ENCODE peak calls at places on chromosomes 12 and 14, in four cellular contexts. One of them, this sample, is unnamed. For H3K9me3, the result is how much of the 10 kb centered on the place peaks cover.

GRCh38 chr12:795305-795704 is 42.9 kb downstream of the WNK1 start:
- DNase-seq in neural progenitor cell: no peak
- DNase-seq in esophagus squamous epithelium: no peak
- DNase-seq in HCT116: no peak
- DNase-seq in this sample: no peak

GRCh38 chr12:78359530-78359929 is 505.0 kb upstream of the SYT1 start:
- DNase-seq in HCT116: no peak
- DNase-seq in neural progenitor cell: no peak
- DNase-seq in esophagus squamous epithelium: no peak
- DNase-seq in this sample: no peak

GRCh38 chr12:22728989-22729388 is 104.0 kb downstream of the ETNK1 start:
- DNase-seq in HCT116: no peak
- DNase-seq in esophagus squamous epithelium: no peak
- DNase-seq in neural progenitor cell: peak
- DNase-seq in this sample: peak

GRCh38 chr14:31965735-31966598 is 111.1 kb upstream of the ARHGAP5 start:
- DNase-seq in neural progenitor cell: no peak
- DNase-seq in HCT116: no peak
- DNase-seq in esophagus squamous epithelium: no peak
- DNase-seq in this sample: no peak

GRCh38 chr14:80269338-80269935 is 58.1 kb upstream of the DIO2 start:
- DNase-seq in esophagus squamous epithelium: no peak
- DNase-seq in HCT116: no peak
- DNase-seq in neural progenitor cell: no peak
- DNase-seq in this sample: no peak

GRCh38 chr12:8948711-8949524 is 527 bp downstream of the M6PR start:
- DNase-seq in HCT116: no peak
- DNase-seq in esophagus squamous epithelium: no peak
- DNase-seq in neural progenitor cell: peak
- DNase-seq in this sample: peak

GRCh38 chr12:12722351-12723146 is 5.4 kb downstream of the CDKN1B start:
- DNase-seq in HCT116: no peak
- DNase-seq in esophagus squamous epithelium: no peak
- DNase-seq in neural progenitor cell: no peak
- DNase-seq in this sample: no peak

GRCh38 chr12:46005151-46005797 is 14.9 kb upstream of the SCAF11 start:
- DNase-seq in esophagus squamous epithelium: no peak
- DNase-seq in HCT116: no peak
- DNase-seq in neural progenitor cell: no peak
- DNase-seq in this sample: no peak

GRCh38 chr14:60658116-60658515 is 8.8 kb upstream of the SIX1 start:
- DNase-seq in esophagus squamous epithelium: no peak
- DNase-seq in HCT116: no peak
- DNase-seq in neural progenitor cell: peak
- DNase-seq in this sample: no peak

GRCh38 chr12:97568336-97569180 is 106.0 kb downstream of the RMST start:
- DNase-seq in esophagus squamous epithelium: no peak
- DNase-seq in HCT116: no peak
- DNase-seq in neural progenitor cell: no peak
- DNase-seq in this sample: no peak

GRCh38 chr12:53623526-53623925 is 2.7 kb downstream of the ATF7 start:
- DNase-seq in neural progenitor cell: no peak
- DNase-seq in esophagus squamous epithelium: no peak
- DNase-seq in HCT116: no peak
- DNase-seq in this sample: no peak

GRCh38 chr12:47123730-47124129 is 44.0 kb upstream of the AMIGO2 start:
- DNase-seq in HCT116: no peak
- DNase-seq in neural progenitor cell: no peak
- DNase-seq in esophagus squamous epithelium: no peak
- DNase-seq in this sample: no peak

GRCh38 chr14:97723834-97724770 is 926.9 kb downstream of the VRK1 start:
- DNase-seq in esophagus squamous epithelium: no peak
- DNase-seq in neural progenitor cell: no peak
- DNase-seq in HCT116: no peak
- DNase-seq in this sample: no peak

GRCh38 chr12:90188857-90189256 is 480.2 kb upstream of the ATP2B1 start:
- DNase-seq in esophagus squamous epithelium: no peak
- DNase-seq in HCT116: no peak
- DNase-seq in neural progenitor cell: no peak
- DNase-seq in this sample: no peak

GRCh38 chr14:79831198-79831890 is 380.0 kb downstream of the DIO2 start:
- DNase-seq in neural progenitor cell: no peak
- DNase-seq in HCT116: no peak
- DNase-seq in esophagus squamous epithelium: no peak
- DNase-seq in this sample: no peak

GRCh38 chr12:111185206-111185888 is 183.5 kb downstream of the PHETA1 start:
- DNase-seq in neural progenitor cell: no peak
- DNase-seq in esophagus squamous epithelium: no peak
- DNase-seq in HCT116: no peak
- DNase-seq in this sample: no peak

DNA sequence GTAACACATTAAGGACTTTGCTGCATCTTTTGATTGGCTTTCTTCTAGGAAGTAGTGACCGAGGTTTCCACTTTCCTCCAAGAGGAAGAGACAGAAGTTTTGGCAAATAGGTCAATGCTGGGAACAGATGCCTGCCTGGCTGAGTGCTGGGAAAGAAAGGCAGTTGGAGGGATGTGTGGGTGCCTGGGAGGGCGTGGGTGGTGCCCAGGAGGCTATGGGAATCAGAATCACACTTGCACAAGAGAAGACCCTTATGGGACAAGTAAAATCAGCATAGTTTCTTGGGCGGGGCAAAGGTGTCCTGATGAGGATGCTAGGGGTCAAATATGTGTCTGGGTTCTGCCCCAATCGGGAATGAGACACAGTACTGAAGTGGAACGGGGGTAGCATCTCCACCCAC is 906 bp upstream of the ACADS start:
- DNase-seq in HCT116: no peak
- DNase-seq in esophagus squamous epithelium: no peak
- DNase-seq in neural progenitor cell: no peak
- DNase-seq in this sample: no peak
- H3K4me3 ChIP-seq in HCT116: no peak
- H3K4me3 ChIP-seq in esophagus squamous epithelium: peak
- H3K4me3 ChIP-seq in neural progenitor cell: peak
- H3K4me3 ChIP-seq in this sample: no peak

DNA sequence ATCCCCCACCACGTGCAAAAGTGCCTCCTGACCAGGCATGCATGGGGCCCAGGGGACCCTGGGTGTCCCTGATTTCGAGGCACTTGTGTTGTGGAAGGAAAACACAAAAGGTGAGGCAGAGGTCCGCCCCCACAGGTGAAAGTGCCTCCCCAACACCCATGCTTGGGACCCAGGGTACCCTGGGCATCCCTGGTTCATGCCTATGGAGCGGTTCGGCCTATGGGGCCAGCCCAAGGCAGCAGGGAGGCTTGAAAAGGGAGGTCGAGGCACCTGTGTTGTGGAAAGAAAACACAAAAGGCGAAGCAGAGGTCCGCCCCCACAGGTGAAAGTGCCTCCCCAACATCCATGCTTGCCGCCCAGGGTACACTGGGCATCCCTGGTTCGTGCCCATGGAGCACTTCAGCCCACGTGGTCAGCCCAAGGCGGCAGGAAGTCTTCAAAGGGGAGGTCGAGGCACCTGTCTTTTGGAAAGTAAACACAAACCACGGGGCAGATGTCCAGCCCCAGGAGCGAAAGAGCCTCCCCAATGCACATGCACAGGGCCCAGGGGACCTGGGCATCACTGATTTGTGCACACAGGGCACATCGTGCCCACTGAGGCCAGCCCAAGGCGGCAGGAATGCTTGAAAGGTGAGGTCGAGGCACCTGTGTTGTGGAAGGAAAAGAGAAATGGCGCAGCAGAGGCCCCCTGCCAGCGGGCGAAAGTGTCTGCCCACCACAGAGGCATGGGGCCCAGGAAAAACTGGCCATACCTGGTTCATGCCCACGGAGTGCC is 375.5 kb downstream of the ALG10 start:
- DNase-seq in neural progenitor cell: no peak
- DNase-seq in HCT116: no peak
- DNase-seq in esophagus squamous epithelium: no peak
- DNase-seq in this sample: no peak
- H3K9me3 ChIP-seq in neural progenitor cell: under half
- H3K9me3 ChIP-seq in HCT116: under half
- H3K9me3 ChIP-seq in esophagus squamous epithelium: half or more
- H3K9me3 ChIP-seq in this sample: under half

GRCh38 chr14:93319958-93320357 is 12.9 kb downstream of the BTBD7 start:
- DNase-seq in HCT116: no peak
- DNase-seq in esophagus squamous epithelium: no peak
- DNase-seq in neural progenitor cell: no peak
- DNase-seq in this sample: no peak
- H3K27ac ChIP-seq in HCT116: no peak
- H3K27ac ChIP-seq in esophagus squamous epithelium: no peak
- H3K27ac ChIP-seq in neural progenitor cell: no peak
- H3K27ac ChIP-seq in this sample: no peak

GRCh38 chr12:50214018-50214417 is 46.8 kb upstream of the CERS5 start:
- DNase-seq in esophagus squamous epithelium: no peak
- DNase-seq in neural progenitor cell: no peak
- DNase-seq in HCT116: no peak
- DNase-seq in this sample: no peak
- H3K4me3 ChIP-seq in esophagus squamous epithelium: no peak
- H3K4me3 ChIP-seq in neural progenitor cell: no peak
- H3K4me3 ChIP-seq in HCT116: no peak
- H3K4me3 ChIP-seq in this sample: no peak

DNA sequence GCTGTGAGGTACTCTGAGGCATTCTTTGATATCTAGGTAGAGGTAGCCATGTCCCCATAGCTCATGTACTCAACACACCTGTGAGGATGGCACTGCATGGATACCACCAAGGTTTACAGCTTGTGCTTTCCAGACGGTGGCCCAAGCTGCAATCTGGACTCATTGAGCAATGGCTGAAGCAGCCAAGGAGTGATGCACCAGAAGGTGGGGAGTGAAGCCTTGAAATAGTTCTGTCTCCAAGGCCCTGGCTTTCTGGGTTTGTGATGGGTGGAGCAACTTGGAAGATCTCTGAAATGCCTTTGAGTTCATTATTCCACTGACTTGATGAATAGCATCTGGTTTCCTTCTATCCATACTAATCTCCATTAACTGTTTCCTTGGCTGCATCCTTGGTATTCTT is 290.0 kb upstream of the NOVA1 start:
- DNase-seq in HCT116: no peak
- DNase-seq in esophagus squamous epithelium: no peak
- DNase-seq in neural progenitor cell: no peak
- DNase-seq in this sample: no peak
- H3K9me3 ChIP-seq in HCT116: under half
- H3K9me3 ChIP-seq in esophagus squamous epithelium: under half
- H3K9me3 ChIP-seq in neural progenitor cell: under half
- H3K9me3 ChIP-seq in this sample: under half

DNA sequence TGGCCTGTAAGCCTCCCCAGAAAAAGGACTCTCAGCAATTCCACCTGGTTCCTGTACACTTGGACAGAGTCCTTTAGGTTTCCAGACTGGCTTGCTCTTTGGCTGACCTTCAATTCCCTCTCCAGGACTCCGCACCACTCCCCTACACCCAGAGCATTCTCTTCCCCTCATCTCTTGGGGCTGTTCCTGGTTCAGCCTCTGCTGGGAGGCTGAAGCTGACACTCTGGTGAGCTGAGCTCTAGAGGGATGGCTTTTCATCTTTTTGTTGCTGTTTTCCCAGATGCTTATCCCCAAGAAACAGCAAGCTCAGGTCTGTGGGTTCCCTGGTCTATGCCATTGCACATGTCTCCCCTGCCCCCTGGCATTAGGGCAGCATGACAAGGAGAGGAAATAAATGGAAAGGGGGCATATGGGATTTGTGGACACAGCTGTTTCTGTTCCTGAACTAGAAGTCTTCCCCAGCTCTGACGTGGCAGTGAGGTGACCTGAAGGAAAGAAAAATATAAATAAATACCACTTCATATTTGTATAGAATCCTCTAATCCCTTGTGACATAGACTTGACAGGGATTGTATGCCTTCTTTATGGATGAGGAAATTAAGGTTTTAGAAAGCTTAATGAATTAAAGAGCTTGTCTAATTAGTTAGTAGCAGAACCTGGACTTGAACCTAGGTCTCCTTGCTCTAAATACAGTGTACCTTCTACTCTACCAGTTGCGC is 1.4 kb downstream of the RNASE7 start:
- DNase-seq in HCT116: no peak
- DNase-seq in esophagus squamous epithelium: no peak
- DNase-seq in neural progenitor cell: no peak
- DNase-seq in this sample: no peak
- H3K27ac ChIP-seq in HCT116: no peak
- H3K27ac ChIP-seq in esophagus squamous epithelium: peak
- H3K27ac ChIP-seq in neural progenitor cell: no peak
- H3K27ac ChIP-seq in this sample: no peak

GRCh38 chr12:124109760-124110159 is 136.7 kb downstream of the ZNF664 start:
- DNase-seq in esophagus squamous epithelium: no peak
- DNase-seq in HCT116: peak
- DNase-seq in neural progenitor cell: peak
- DNase-seq in this sample: no peak
- H3K4me3 ChIP-seq in esophagus squamous epithelium: no peak
- H3K4me3 ChIP-seq in HCT116: no peak
- H3K4me3 ChIP-seq in neural progenitor cell: no peak
- H3K4me3 ChIP-seq in this sample: no peak

GRCh38 chr12:17802657-17803641 is 287.0 kb downstream of the RERGL start:
- DNase-seq in HCT116: no peak
- DNase-seq in esophagus squamous epithelium: no peak
- DNase-seq in neural progenitor cell: no peak
- DNase-seq in this sample: no peak
- H3K9me3 ChIP-seq in HCT116: under half
- H3K9me3 ChIP-seq in esophagus squamous epithelium: under half
- H3K9me3 ChIP-seq in neural progenitor cell: under half
- H3K9me3 ChIP-seq in this sample: under half

GRCh38 chr14:73491977-73492552 is 1.3 kb downstream of the RIOX1 start:
- DNase-seq in HCT116: no peak
- DNase-seq in neural progenitor cell: no peak
- DNase-seq in esophagus squamous epithelium: no peak
- DNase-seq in this sample: no peak
- H3K27ac ChIP-seq in HCT116: no peak
- H3K27ac ChIP-seq in neural progenitor cell: no peak
- H3K27ac ChIP-seq in esophagus squamous epithelium: peak
- H3K27ac ChIP-seq in this sample: no peak

GRCh38 chr14:36271939-36272907 is 48.2 kb downstream of the MBIP start:
- DNase-seq in HCT116: no peak
- DNase-seq in esophagus squamous epithelium: no peak
- DNase-seq in neural progenitor cell: no peak
- DNase-seq in this sample: no peak
- H3K4me3 ChIP-seq in HCT116: no peak
- H3K4me3 ChIP-seq in esophagus squamous epithelium: peak
- H3K4me3 ChIP-seq in neural progenitor cell: no peak
- H3K4me3 ChIP-seq in this sample: peak

This sample was measured in WERI-Rb-1.